ENCODE peak calls at places on chromosomes 12 and 14, in ten cellular contexts. O is WERI-Rb-1, W is type B pancreatic cell, G is GM23338, K is NCI-H446, A is GM10248, R is germinal center, L is GM03348, X is amygdala, H is WTC11. T is an unnamed sample.

GRCh38 chr14:102913341-102914211 is 8.9 kb upstream of the AMN start:
- DNase-seq in O (no peak), A (no peak), W (no peak), X (no peak), K (no peak), R (no peak), L (no peak), H (no peak), G (no peak), T (no peak)

GRCh38 chr12:128586630-128587029 is 237.1 kb downstream of the SLC15A4 start:
- DNase-seq in K (no peak), A (no peak), W (no peak), X (no peak), G (no peak), H (no peak), R (no peak), L (no peak), O (peak; percentile 84), T (no peak)

GRCh38 chr14:35400707-35401421 is 3.7 kb downstream of the NFKBIA start:
- DNase-seq in X (no peak), O (no peak), H (no peak), L (no peak), W (no peak), R (no peak), G (no peak), K (no peak), A (no peak), T (no peak)

GRCh38 chr12:39467432-39467870 is 24.5 kb upstream of the KIF21A start:
- DNase-seq in H (no peak), O (no peak), G (no peak), A (peak; percentile 21), X (no peak), K (no peak), L (no peak), R (no peak), W (no peak), T (no peak)

GRCh38 chr12:8829128-8829524 is 6.7 kb downstream of the A2ML1 start:
- DNase-seq in L (no peak), O (no peak), W (no peak), R (no peak), K (no peak), A (no peak), X (no peak), H (no peak), G (no peak), T (no peak)

GRCh38 chr12:76202621-76203020 is 118.1 kb upstream of the NAP1L1 start:
- DNase-seq in G (no peak), H (no peak), A (no peak), K (no peak), R (no peak), X (no peak), W (no peak), O (no peak), L (no peak), T (no peak)

GRCh38 chr14:40218282-40218941 is 786.2 kb upstream of the FBXO33 start:
- DNase-seq in X (no peak), L (no peak), O (no peak), W (no peak), A (no peak), H (no peak), K (no peak), R (no peak), G (no peak), T (no peak)

GRCh38 chr12:79547044-79547734 is 143.6 kb downstream of the PAWR start:
- DNase-seq in H (peak; percentile 66), O (no peak), W (no peak), G (peak; percentile 98), A (no peak), K (no peak), L (peak; percentile 79), R (no peak), X (no peak), T (peak; percentile 92)

GRCh38 chr12:97283297-97283696 is 179.3 kb upstream of the RMST start:
- DNase-seq in X (no peak), H (peak; percentile 60), G (peak; percentile 77), W (no peak), K (no peak), A (no peak), L (no peak), O (peak; percentile 51), R (no peak), T (no peak)

GRCh38 chr12:3530548-3530947 is 39.5 kb downstream of the PRMT8 start:
- DNase-seq in K (no peak), L (no peak), O (no peak), A (no peak), G (no peak), H (no peak), R (no peak), X (no peak), W (no peak), T (no peak)

GRCh38 chr12:1935700-1936378 is 17.4 kb upstream of the CACNA2D4 start:
- DNase-seq in O (no peak), R (no peak), L (no peak), G (no peak), H (no peak), X (no peak), W (peak; percentile 54), K (peak; percentile 48), A (no peak), T (no peak)

GRCh38 chr14:94044476-94045091 is 18.4 kb downstream of the OTUB2 start:
- DNase-seq in L (no peak), H (no peak), G (no peak), O (peak; percentile 5), X (no peak), K (no peak), W (no peak), R (no peak), A (no peak), T (no peak)

GRCh38 chr14:57329833-57330232 is 60.6 kb upstream of the NAA30 start:
- DNase-seq in X (no peak), W (no peak), K (no peak), A (no peak), H (no peak), L (no peak), G (no peak), O (no peak), R (no peak), T (no peak)

GRCh38 chr14:42229294-42229693 is 622.6 kb downstream of the LRFN5 start:
- DNase-seq in O (no peak), L (no peak), K (no peak), W (no peak), A (no peak), G (no peak), R (no peak), H (no peak), X (no peak), T (no peak)

GRCh38 chr14:102215071-102215470 is 75.4 kb downstream of the WDR20 start:
- DNase-seq in L (peak; percentile 85), A (no peak), R (no peak), K (peak; percentile 19), G (no peak), O (no peak), X (peak; percentile 40), H (no peak), W (no peak), T (no peak)

GRCh38 chr12:49296836-49297694 is 2.1 kb downstream of the PRPH start:
- DNase-seq in H (peak; percentile 80), G (peak; percentile 84), L (peak; percentile 37), O (peak; percentile 88), X (no peak), A (peak; percentile 73), K (no peak), R (peak; percentile 58), W (no peak), T (no peak)

GRCh38 chr12:98998697-98999299 is 353.7 kb downstream of the APAF1 start:
- DNase-seq in O (no peak), W (no peak), R (peak; percentile 16), G (peak; percentile 71), K (peak; percentile 50), X (no peak), L (peak; percentile 78), A (peak; percentile 57), H (no peak), T (no peak)

GRCh38 chr14:50616275-50616674 is 51.8 kb downstream of the SAV1 start:
- DNase-seq in K (no peak), W (no peak), L (no peak), O (no peak), H (no peak), R (no peak), G (no peak), X (no peak), A (no peak), T (no peak)

GRCh38 chr12:121713257-121714155 is 954 bp downstream of the TMEM120B start:
- DNase-seq in O (no peak), R (no peak), X (no peak), L (peak; percentile 41), H (no peak), A (no peak), W (no peak), K (no peak), G (peak; percentile 44), T (no peak)

GRCh38 chr14:77024171-77024627 is 4.3 kb downstream of the IRF2BPL start:
- DNase-seq in G (peak; percentile 99), R (no peak), H (peak; percentile 89), O (no peak), L (peak; percentile 33), X (no peak), W (no peak), K (no peak), A (no peak), T (peak; percentile 71)

GRCh38 chr14:90354551-90355298 is 23.0 kb upstream of the NRDE2 start:
- DNase-seq in K (no peak), R (no peak), X (no peak), O (no peak), H (no peak), G (no peak), A (no peak), W (no peak), L (no peak), T (no peak)

GRCh38 chr12:133235401-133236112 is at the start of gene ANHX:
- DNase-seq in L (no peak), K (no peak), A (no peak), W (no peak), H (no peak), O (no peak), G (no peak), X (no peak), R (no peak), T (no peak)

GRCh38 chr12:32804301-32804700 is 48.6 kb upstream of the YARS2 start:
- DNase-seq in X (no peak), G (no peak), A (no peak), W (no peak), L (no peak), H (no peak), R (no peak), O (no peak), K (no peak), T (no peak)

GRCh38 chr12:43462741-43463140 is 89.3 kb downstream of the ADAMTS20 start:
- DNase-seq in R (no peak), K (no peak), G (no peak), W (no peak), L (no peak), A (no peak), O (no peak), X (no peak), H (no peak), T (no peak)

GRCh38 chr12:65168606-65169310 is 625 bp upstream of the LEMD3 start:
- DNase-seq in A (peak; percentile 26), X (no peak), W (no peak), R (peak; percentile 5), H (no peak), G (no peak), O (no peak), K (no peak), L (no peak), T (no peak)

GRCh38 chr12:15439459-15439858 is 117.2 kb downstream of the PTPRO start:
- DNase-seq in L (no peak), H (no peak), K (no peak), R (no peak), X (no peak), O (no peak), W (no peak), G (no peak), A (no peak), T (no peak)

GRCh38 chr12:94207467-94208432 is 59.4 kb downstream of the PLXNC1 start:
- DNase-seq in K (peak; percentile 17), A (peak; percentile 72), H (no peak), L (no peak), X (no peak), O (no peak), W (no peak), R (peak; percentile 77), G (no peak), T (no peak)

GRCh38 chr14:65210118-65210826 is 108.0 kb upstream of the MAX start:
- DNase-seq in O (no peak), W (no peak), K (no peak), L (no peak), R (no peak), X (no peak), H (no peak), A (no peak), G (no peak), T (no peak)

T was measured in iPS DF 6.9.